ENCODE peak calls at places on chromosome 11, in seven cellular contexts. S is H9, Y is mesendoderm, B is mesenchymal stem cell, K is IMR-90, N is H1, W is trophoblast cell. M is an unnamed sample.

GRCh38 chr11:46461461-46461927 is 69.9 kb upstream of the CHRM4 start:
- DNase-seq in S (no peak), Y (no peak), B (peak), K (peak), N (no peak), W (no peak), M (no peak)

GRCh38 chr11:8839957-8840945 is 70.7 kb upstream of the AKIP1 start:
- DNase-seq in S (peak), Y (peak), B (peak), K (peak), N (no peak), W (no peak), M (peak)

GRCh38 chr11:57314221-57314973 is 10.4 kb downstream of the TNKS1BP1 start:
- DNase-seq in S (no peak), Y (no peak), B (no peak), K (no peak), N (no peak), W (no peak), M (no peak)

GRCh38 chr11:129283141-129283540 is 91.0 kb upstream of the ARHGAP32 start:
- DNase-seq in S (peak), Y (peak), B (no peak), K (no peak), N (no peak), W (no peak), M (no peak)

GRCh38 chr11:62954478-62954877 is 30.3 kb downstream of the SLC22A6 start:
- DNase-seq in S (no peak), Y (no peak), B (no peak), K (no peak), N (no peak), W (peak), M (no peak)

GRCh38 chr11:123173040-123173855 is 21.8 kb downstream of the CLMP start:
- DNase-seq in S (no peak), Y (no peak), B (peak), K (peak), N (no peak), W (peak), M (no peak)

GRCh38 chr11:82757660-82758301 is 24.1 kb upstream of the FAM181B start:
- DNase-seq in S (no peak), Y (no peak), B (no peak), K (no peak), N (no peak), W (no peak), M (no peak)

GRCh38 chr11:118436639-118437045 is 350 bp downstream of the KMT2A start:
- DNase-seq in S (peak), Y (peak), B (peak), K (peak), N (no peak), W (peak), M (peak)

GRCh38 chr11:62556872-62557631 is 10.4 kb upstream of the AHNAK start:
- DNase-seq in S (no peak), Y (peak), B (no peak), K (peak), N (no peak), W (no peak), M (no peak)

GRCh38 chr11:109123811-109124787 is 297.9 kb upstream of the C11orf87 start:
- DNase-seq in S (peak), Y (peak), B (no peak), K (peak), N (no peak), W (no peak), M (no peak)

GRCh38 chr11:103812680-103813079 is 223.8 kb upstream of the DDI1 start:
- DNase-seq in S (no peak), Y (no peak), B (no peak), K (no peak), N (no peak), W (no peak), M (no peak)

GRCh38 chr11:16844268-16844667 is 105.8 kb downstream of the C11orf58 start:
- DNase-seq in S (no peak), Y (no peak), B (no peak), K (no peak), N (no peak), W (no peak), M (no peak)
- H2BK120ac ChIP-seq in S (no peak), Y (no peak), B (no peak), K (no peak), N (no peak), W (no peak), M (no peak)

DNA sequence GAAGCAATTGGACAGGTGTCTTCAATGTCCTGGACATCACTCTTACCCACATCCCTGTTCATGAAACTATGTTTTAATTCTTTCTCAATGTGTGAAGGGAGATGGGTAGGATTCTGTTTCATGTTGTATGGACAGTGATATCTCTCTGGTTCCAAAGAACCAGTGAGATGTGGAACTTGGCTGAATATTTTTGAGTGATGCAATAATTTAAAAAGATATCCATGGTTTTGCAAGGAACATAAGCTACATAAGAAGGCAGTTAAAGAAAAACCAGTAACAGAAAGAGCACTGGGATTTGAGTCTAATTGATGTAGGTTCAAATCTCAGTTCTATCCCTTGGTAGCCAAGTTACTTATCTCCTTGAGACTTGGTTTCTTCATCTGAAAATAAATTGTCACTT is 7.7 kb upstream of the ELF5 start:
- DNase-seq in S (no peak), Y (no peak), B (no peak), K (no peak), N (no peak), W (peak), M (no peak)
- H2BK120ac ChIP-seq in S (no peak), Y (no peak), B (no peak), K (no peak), N (no peak), W (no peak), M (no peak)

DNA sequence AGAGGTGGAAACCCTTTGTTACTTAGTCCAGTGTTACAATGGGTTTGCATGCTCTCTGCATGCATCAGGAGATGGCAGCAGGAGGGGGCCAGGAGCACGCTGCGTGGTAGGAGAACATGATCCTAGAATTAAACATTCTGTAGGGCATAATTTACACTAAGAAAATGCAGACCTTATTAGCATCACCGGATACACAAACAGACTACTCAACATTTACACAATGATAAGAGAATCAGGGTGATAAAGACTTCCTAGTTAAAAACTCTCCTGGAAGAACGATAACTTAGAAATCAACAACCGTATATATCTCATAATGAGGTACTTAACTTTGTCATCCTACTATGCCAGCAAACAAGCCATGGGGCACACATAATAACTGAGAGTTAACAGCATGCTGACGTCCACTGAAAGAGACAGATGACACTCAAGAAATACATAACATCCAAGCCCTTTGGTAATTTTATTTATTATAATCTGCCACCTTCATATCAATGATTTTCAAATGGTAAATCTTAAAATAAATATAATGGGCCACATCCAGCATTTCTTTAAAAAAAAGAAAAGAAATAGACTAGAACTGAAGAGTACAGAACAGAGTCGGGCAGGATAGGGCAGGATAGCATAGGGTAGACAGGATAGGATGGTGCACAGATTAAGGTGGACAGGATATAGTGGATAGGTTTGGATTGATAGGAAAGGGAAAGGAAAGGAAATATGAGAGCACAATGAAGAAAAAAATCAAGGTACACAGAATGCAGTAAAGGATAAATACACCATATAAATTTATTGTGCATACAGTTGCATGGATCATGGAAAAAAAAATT is 27.5 kb downstream of the CADM1 start:
- DNase-seq in S (no peak), Y (peak), B (no peak), K (no peak), N (no peak), W (no peak), M (no peak)
- H2BK120ac ChIP-seq in S (no peak), Y (no peak), B (no peak), K (no peak), N (no peak), W (no peak), M (no peak)

GRCh38 chr11:95780544-95780943 is 9.0 kb downstream of the FAM76B start:
- DNase-seq in S (no peak), Y (no peak), B (no peak), K (no peak), N (no peak), W (no peak), M (no peak)
- H2BK120ac ChIP-seq in S (no peak), Y (no peak), B (no peak), K (no peak), N (no peak), W (no peak), M (no peak)

GRCh38 chr11:640021-640706 is 3.1 kb downstream of the DRD4 start:
- DNase-seq in S (peak), Y (no peak), B (no peak), K (no peak), N (no peak), W (no peak), M (no peak)

GRCh38 chr11:637593-638507 is 781 bp downstream of the DRD4 start:
- DNase-seq in S (no peak), Y (no peak), B (peak), K (no peak), N (no peak), W (no peak), M (peak)

GRCh38 chr11:638616-639323 is 1.7 kb downstream of the DRD4 start:
- DNase-seq in S (peak), Y (peak), B (peak), K (no peak), N (no peak), W (no peak), M (peak)

GRCh38 chr11:637333-637592 is 194 bp downstream of the DRD4 start:
- DNase-seq in S (no peak), Y (no peak), B (no peak), K (no peak), N (no peak), W (no peak), M (no peak)

GRCh38 chr11:639324-639977 is 2.4 kb downstream of the DRD4 start:
- DNase-seq in S (no peak), Y (no peak), B (no peak), K (no peak), N (no peak), W (no peak), M (no peak)
- H2BK120ac ChIP-seq in S (no peak), Y (no peak), B (no peak), K (no peak), N (peak), W (no peak), M (peak)

GRCh38 chr11:3615998-3616397 is 25.8 kb downstream of the ART5 start:
- DNase-seq in S (no peak), Y (no peak), B (no peak), K (no peak), N (no peak), W (no peak), M (no peak)

GRCh38 chr11:3616721-3617460 is 24.9 kb downstream of the ART5 start:
- DNase-seq in S (no peak), Y (no peak), B (no peak), K (peak), N (no peak), W (no peak), M (no peak)

GRCh38 chr11:3611976-3612678 is 29.7 kb downstream of the ART5 start:
- DNase-seq in S (no peak), Y (no peak), B (no peak), K (no peak), N (no peak), W (no peak), M (no peak)

GRCh38 chr11:3614742-3615171 is 27.0 kb downstream of the ART5 start:
- DNase-seq in S (no peak), Y (peak), B (no peak), K (no peak), N (no peak), W (peak), M (no peak)

DNA sequence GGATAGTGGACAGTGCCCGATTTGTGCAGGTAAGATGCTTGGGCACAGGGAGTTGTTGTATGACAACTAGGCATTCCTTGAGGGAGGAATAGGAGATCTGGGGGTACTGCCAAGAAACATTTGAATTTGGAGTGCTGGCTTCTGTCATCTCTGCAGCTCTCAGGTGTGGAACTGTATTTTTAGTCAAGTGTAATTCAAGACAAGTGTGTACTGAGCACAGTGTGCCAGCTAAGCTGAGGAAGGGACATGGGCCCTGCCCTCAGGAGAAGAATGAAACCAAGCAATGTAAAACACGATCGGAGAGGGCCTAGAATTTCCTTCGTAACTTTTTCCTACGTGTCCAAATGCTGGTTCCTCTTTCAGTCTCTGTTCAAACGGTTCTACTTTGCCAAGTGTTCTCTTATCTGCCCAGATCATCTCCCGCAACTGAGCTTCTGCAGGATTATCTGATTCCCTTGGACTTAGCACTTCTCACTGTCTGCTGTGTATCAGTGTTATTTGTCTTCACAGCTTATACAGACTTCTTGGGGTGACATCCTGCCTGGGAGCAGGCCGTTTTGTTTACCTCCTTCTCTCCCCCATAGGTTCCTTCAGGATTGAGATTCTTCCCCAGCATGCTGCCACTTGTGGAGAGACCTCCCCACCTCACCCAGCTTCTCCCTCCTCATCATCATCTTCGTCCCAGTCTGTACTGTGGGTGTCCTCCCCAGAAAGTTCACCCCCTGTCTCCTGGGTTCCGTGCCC is 27.6 kb downstream of the ART5 start:
- DNase-seq in S (no peak), Y (peak), B (no peak), K (no peak), N (no peak), W (peak), M (no peak)
- H2BK120ac ChIP-seq in S (no peak), Y (no peak), B (no peak), K (no peak), N (no peak), W (no peak), M (no peak)

GRCh38 chr11:84804026-84804425 is 823.1 kb downstream of the DLG2 start:
- DNase-seq in S (no peak), Y (no peak), B (no peak), K (no peak), N (no peak), W (no peak), M (no peak)
- H2BK120ac ChIP-seq in S (no peak), Y (no peak), B (no peak), K (no peak), N (no peak), W (no peak), M (no peak)

GRCh38 chr11:126060651-126061220 is 1.9 kb downstream of the CDON start:
- DNase-seq in S (no peak), Y (no peak), B (no peak), K (no peak), N (no peak), W (no peak), M (no peak)

GRCh38 chr11:126061707-126062678 is 673 bp downstream of the CDON start:
- DNase-seq in S (peak), Y (peak), B (peak), K (peak), N (no peak), W (peak), M (no peak)

GRCh38 chr11:126062679-126063509 is at the start of gene CDON:
- DNase-seq in S (peak), Y (peak), B (peak), K (peak), N (peak), W (peak), M (peak)

GRCh38 chr11:126059238-126059761 is 3.4 kb downstream of the CDON start:
- DNase-seq in S (no peak), Y (peak), B (no peak), K (no peak), N (no peak), W (no peak), M (no peak)

GRCh38 chr11:126063510-126063858 is 818 bp upstream of the CDON start:
- DNase-seq in S (no peak), Y (no peak), B (no peak), K (no peak), N (no peak), W (no peak), M (no peak)
- H2BK120ac ChIP-seq in S (no peak), Y (no peak), B (no peak), K (no peak), N (no peak), W (no peak), M (no peak)

DNA sequence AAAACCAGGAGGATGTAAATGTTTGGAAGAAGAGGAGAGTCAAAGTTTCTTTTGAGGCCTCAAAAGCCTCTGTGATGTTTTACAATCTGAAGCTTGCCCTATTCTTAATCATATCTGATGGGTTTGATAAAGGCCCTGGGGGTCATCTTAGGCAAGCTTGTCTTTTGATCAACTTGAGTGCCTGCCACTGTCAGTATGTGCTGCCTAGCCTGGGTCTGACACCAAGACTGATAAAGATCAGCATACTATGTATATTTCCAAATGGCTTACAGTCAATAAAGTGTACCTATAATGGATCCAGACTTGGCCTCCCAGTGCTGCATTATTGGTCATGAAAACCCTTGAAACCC is 12.7 kb downstream of the EHF start:
- DNase-seq in S (no peak), Y (no peak), B (no peak), K (no peak), N (no peak), W (no peak), M (no peak)
- H2BK120ac ChIP-seq in S (no peak), Y (no peak), B (no peak), K (peak), N (no peak), W (no peak), M (no peak)

GRCh38 chr11:92781151-92781550 is 188.3 kb upstream of the MTNR1B start:
- DNase-seq in S (no peak), Y (no peak), B (no peak), K (no peak), N (no peak), W (no peak), M (no peak)
- H2BK120ac ChIP-seq in S (no peak), Y (no peak), B (no peak), K (no peak), N (no peak), W (no peak), M (no peak)